ENCODE peak calls at places on chromosome 5, in four cellular contexts. F is HCT116, Y is K562, P is HepG2. J is an unnamed sample.

GRCh38 chr5:76720988-76721569 is 5.2 kb downstream of the F2R start:
- DNase-seq in F (no peak), Y (no peak), P (no peak), J (no peak)

GRCh38 chr5:90356612-90357011 is 52.9 kb downstream of the CETN3 start:
- DNase-seq in F (no peak), Y (no peak), P (no peak), J (no peak)

GRCh38 chr5:1830571-1831228 is 29.5 kb downstream of the NDUFS6 start:
- DNase-seq in F (no peak), Y (no peak), P (no peak), J (no peak)

GRCh38 chr5:108735790-108736189 is 11.9 kb upstream of the FER start:
- DNase-seq in F (no peak), Y (no peak), P (no peak), J (no peak)

GRCh38 chr5:96177303-96177869 is 215.7 kb upstream of the ELL2 start:
- DNase-seq in F (peak; percentile 12), Y (no peak), P (peak; percentile 40), J (no peak)

GRCh38 chr5:96997265-96997859 is 61.5 kb downstream of the LNPEP start:
- DNase-seq in F (peak; percentile 32), Y (peak; percentile 23), P (peak; percentile 41), J (no peak)

GRCh38 chr5:177086918-177087706 is 397 bp downstream of the FGFR4 start:
- DNase-seq in F (peak; percentile 61), Y (peak; percentile 93), P (peak; percentile 96), J (peak; percentile 25)

GRCh38 chr5:72788851-72789505 is 27.5 kb upstream of the TNPO1 start:
- DNase-seq in F (no peak), Y (no peak), P (peak; percentile 12), J (no peak)

GRCh38 chr5:134242146-134242545 is 16.3 kb upstream of the PPP2CA start:
- DNase-seq in F (no peak), Y (no peak), P (peak; percentile 67), J (no peak)

GRCh38 chr5:156687514-156687913 is 162.6 kb upstream of the PPP1R2B start:
- DNase-seq in F (no peak), Y (no peak), P (no peak), J (no peak)

GRCh38 chr5:1266791-1267190 is 28.1 kb downstream of the TERT start:
- DNase-seq in F (no peak), Y (no peak), P (no peak), J (no peak)

GRCh38 chr5:159316519-159317383 is 13.5 kb downstream of the IL12B start:
- DNase-seq in F (no peak), Y (peak; percentile 24), P (peak; percentile 40), J (no peak)

GRCh38 chr5:123945548-123945947 is 433.6 kb downstream of the CSNK1G3 start:
- DNase-seq in F (no peak), Y (no peak), P (no peak), J (no peak)

GRCh38 chr5:140322751-140323731 is 20.1 kb upstream of the PFDN1 start:
- DNase-seq in F (no peak), Y (no peak), P (peak; percentile 72), J (no peak)

GRCh38 chr5:61333351-61334223 is 1.5 kb downstream of the ZSWIM6 start:
- DNase-seq in F (no peak), Y (peak; percentile 28), P (no peak), J (no peak)

GRCh38 chr5:172770374-172770674 is 671 bp downstream of the DUSP1 start:
- DNase-seq in F (no peak), Y (no peak), P (no peak), J (peak; percentile 54)

GRCh38 chr5:2642684-2643325 is 108.7 kb downstream of the IRX2 start:
- DNase-seq in F (no peak), Y (no peak), P (no peak), J (no peak)

GRCh38 chr5:161058751-161059150 is 206.7 kb upstream of the ATP10B start:
- DNase-seq in F (no peak), Y (no peak), P (no peak), J (no peak)

GRCh38 chr5:73897886-73898285 is 271.9 kb downstream of the ARHGEF28 start:
- DNase-seq in F (no peak), Y (no peak), P (no peak), J (no peak)

GRCh38 chr5:119417891-119418781 is 34.2 kb upstream of the HSD17B4 start:
- DNase-seq in F (no peak), Y (no peak), P (no peak), J (no peak)

GRCh38 chr5:159301351-159301911 is 28.9 kb downstream of the IL12B start:
- DNase-seq in F (no peak), Y (no peak), P (no peak), J (no peak)

GRCh38 chr5:174454464-174454863 is 269.9 kb upstream of the MSX2 start:
- DNase-seq in F (no peak), Y (no peak), P (no peak), J (no peak)

GRCh38 chr5:75707911-75708509 is 9.2 kb downstream of the POC5 start:
- DNase-seq in F (no peak), Y (no peak), P (no peak), J (no peak)
- TF ChIP-seq FOSL1 in F (no peak), Y (peak; percentile 72), P (no peak), J (no peak)

GRCh38 chr5:149300441-149300840 is 28.8 kb downstream of the AFAP1L1 start:
- DNase-seq in F (no peak), Y (no peak), P (no peak), J (no peak)

GRCh38 chr5:149303210-149303609 is 31.6 kb downstream of the AFAP1L1 start:
- DNase-seq in F (no peak), Y (no peak), P (no peak), J (no peak)

GRCh38 chr5:149299451-149300054 is 27.9 kb downstream of the AFAP1L1 start:
- DNase-seq in F (no peak), Y (no peak), P (peak; percentile 59), J (no peak)

GRCh38 chr5:149301049-149301743 is 29.5 kb downstream of the AFAP1L1 start:
- DNase-seq in F (no peak), Y (no peak), P (no peak), J (no peak)

DNA sequence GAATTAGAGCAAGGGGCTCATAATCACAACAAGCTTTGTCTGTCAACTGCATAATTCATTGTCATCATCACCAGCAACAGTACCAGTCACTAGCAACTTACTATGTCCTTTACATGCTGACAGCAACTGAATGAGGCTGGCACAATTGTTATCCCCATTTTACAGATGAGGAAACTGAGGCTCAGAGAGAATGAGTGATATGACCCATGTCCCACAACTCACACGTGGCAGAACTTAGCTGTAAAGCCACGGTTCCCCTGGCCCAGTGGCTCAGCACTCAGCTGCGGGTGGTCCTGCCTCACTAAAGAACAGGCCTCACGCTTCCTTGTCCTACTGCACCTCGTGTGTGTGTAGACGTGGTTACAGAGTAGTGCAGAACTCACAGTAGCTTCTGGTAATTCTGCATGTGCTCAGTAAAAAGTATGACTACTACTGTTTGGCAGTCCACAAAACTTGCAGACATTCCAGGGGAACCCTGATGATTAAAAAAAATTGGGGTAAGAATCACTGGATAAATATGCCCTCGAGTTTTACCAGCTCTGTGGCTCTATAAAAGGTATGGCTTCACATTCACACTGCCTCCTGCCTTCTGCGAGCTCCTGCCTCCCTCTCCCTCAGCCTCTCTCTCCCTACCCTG is 30.2 kb downstream of the AFAP1L1 start:
- DNase-seq in F (no peak), Y (no peak), P (no peak), J (no peak)
- TF ChIP-seq FOSL1 in F (no peak), Y (no peak), P (no peak), J (no peak)

GRCh38 chr5:178327931-178328711 is 95.5 kb upstream of the PHYKPL start:
- DNase-seq in F (no peak), Y (no peak), P (no peak), J (no peak)
- TF ChIP-seq FOSL1 in F (no peak), Y (no peak), P (no peak), J (no peak)

DNA sequence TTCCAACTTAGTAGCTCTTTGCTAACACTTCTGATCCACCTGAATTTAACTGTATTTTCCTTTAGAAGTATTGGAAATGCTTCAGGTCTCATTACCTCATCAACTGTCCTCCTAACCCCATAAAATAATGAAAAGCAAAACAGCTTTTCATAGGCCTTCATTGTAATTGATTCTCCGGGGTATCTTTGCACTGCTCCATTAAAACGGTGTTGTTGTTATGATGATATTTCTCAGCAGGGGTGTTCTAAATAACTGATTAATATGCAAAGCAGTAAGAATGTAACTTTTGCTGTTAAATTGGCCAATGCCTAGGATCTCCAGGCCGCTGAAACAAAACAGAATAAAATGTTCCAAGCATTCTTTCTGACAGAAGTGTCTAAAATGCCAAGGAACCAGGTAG is 1983.2 kb downstream of the EFNA5 start:
- DNase-seq in F (no peak), Y (no peak), P (no peak), J (no peak)
- TF ChIP-seq FOSL1 in F (no peak), Y (no peak), P (no peak), J (no peak)

GRCh38 chr5:147670815-147671214 is 111.7 kb downstream of the JAKMIP2 start:
- DNase-seq in F (no peak), Y (no peak), P (no peak), J (no peak)
- TF ChIP-seq FOSL1 in F (no peak), Y (no peak), P (no peak), J (no peak)

GRCh38 chr5:79787448-79787847 is 97.8 kb downstream of the CMYA5 start:
- DNase-seq in F (no peak), Y (no peak), P (no peak), J (no peak)
- TF ChIP-seq FOSL1 in F (no peak), Y (no peak), P (no peak), J (no peak)

GRCh38 chr5:179371681-179372675 is 26.7 kb upstream of the ADAMTS2 start:
- DNase-seq in F (no peak), Y (no peak), P (no peak), J (no peak)
- TF ChIP-seq FOSL1 in F (no peak), Y (no peak), P (no peak), J (no peak)